ENCODE peak calls at places on chromosomes 4 and X, in five cellular contexts. Q is heart right ventricle, S is ovary, F is breast epithelium, I is mucosa of descending colon. C is an unnamed sample. For H3K4me1, the result is how much of the 10 kb centered on the place peaks cover.

GRCh38 chrX:64805683-64806082 is 170.6 kb downstream of the ZC4H2 start:
- DNase-seq in Q (no peak), S (no peak), F (no peak), I (no peak), C (no peak)

GRCh38 chr4:2049811-2050210 is 9.3 kb upstream of the NAT8L start:
- DNase-seq in Q (no peak), S (no peak), F (no peak), I (no peak), C (peak)

GRCh38 chr4:151184523-151185458 is 85.4 kb downstream of the RPS3A start:
- DNase-seq in Q (no peak), S (no peak), F (no peak), I (no peak), C (no peak)

GRCh38 chr4:25637581-25638220 is 17.9 kb upstream of the SLC34A2 start:
- DNase-seq in Q (no peak), S (no peak), F (no peak), I (no peak), C (no peak)

GRCh38 chr4:159770969-159771368 is 668.1 kb downstream of the RAPGEF2 start:
- DNase-seq in Q (no peak), S (no peak), F (no peak), I (no peak), C (no peak)

GRCh38 chr4:164937576-164938270 is 39.7 kb downstream of the TRIM61 start:
- DNase-seq in Q (no peak), S (peak), F (no peak), I (no peak), C (no peak)

GRCh38 chr4:94766856-94767255 is 9.1 kb downstream of the BMPR1B start:
- DNase-seq in Q (no peak), S (no peak), F (no peak), I (no peak), C (no peak)

GRCh38 chrX:149060921-149061320 is 444.2 kb downstream of the IDS start:
- DNase-seq in Q (no peak), S (no peak), F (no peak), I (no peak), C (no peak)

GRCh38 chr4:40305329-40306193 is 29.6 kb upstream of the CHRNA9 start:
- DNase-seq in Q (no peak), S (no peak), F (no peak), I (no peak), C (no peak)

GRCh38 chrX:40064055-40064597 is 33.6 kb downstream of the BCOR start:
- DNase-seq in Q (no peak), S (no peak), F (no peak), I (no peak), C (no peak)

GRCh38 chr4:39729557-39729956 is 31.6 kb downstream of the UBE2K start:
- DNase-seq in Q (no peak), S (no peak), F (no peak), I (no peak), C (no peak)

GRCh38 chr4:18049446-18049845 is 27.9 kb upstream of the LCORL start:
- DNase-seq in Q (no peak), S (no peak), F (no peak), I (no peak), C (no peak)

GRCh38 chrX:2483398-2483797 is 17.4 kb downstream of the DHRSX start:
- DNase-seq in Q (no peak), S (no peak), F (no peak), I (peak), C (no peak)

GRCh38 chrX:123308663-123309062 is 124.6 kb downstream of the GRIA3 start:
- DNase-seq in Q (no peak), S (no peak), F (no peak), I (no peak), C (no peak)

GRCh38 chr4:74933562-74934015 is 673 bp downstream of the PARM1 start:
- DNase-seq in Q (peak), S (no peak), F (no peak), I (peak), C (peak)

GRCh38 chrX:72634321-72634720 is 61.7 kb upstream of the HDAC8 start:
- DNase-seq in Q (no peak), S (no peak), F (no peak), I (no peak), C (no peak)

GRCh38 chr4:4426511-4427477 is 39.9 kb downstream of the NSG1 start:
- DNase-seq in Q (no peak), S (no peak), F (peak), I (no peak), C (peak)
- TF ChIP-seq CTCF in Q (no peak), S (peak), F (no peak), I (no peak), C (no peak)

GRCh38 chr4:10102981-10103330 is 13.6 kb downstream of the WDR1 start:
- DNase-seq in Q (no peak), S (no peak), F (no peak), I (no peak), C (no peak)

GRCh38 chr4:10105920-10106319 is 10.7 kb downstream of the WDR1 start:
- DNase-seq in Q (no peak), S (no peak), F (no peak), I (peak), C (no peak)

GRCh38 chr4:10104991-10105276 is 11.7 kb downstream of the WDR1 start:
- DNase-seq in Q (no peak), S (no peak), F (no peak), I (no peak), C (no peak)

GRCh38 chr4:10105421-10105820 is 11.2 kb downstream of the WDR1 start:
- DNase-seq in Q (no peak), S (no peak), F (no peak), I (no peak), C (no peak)

DNA sequence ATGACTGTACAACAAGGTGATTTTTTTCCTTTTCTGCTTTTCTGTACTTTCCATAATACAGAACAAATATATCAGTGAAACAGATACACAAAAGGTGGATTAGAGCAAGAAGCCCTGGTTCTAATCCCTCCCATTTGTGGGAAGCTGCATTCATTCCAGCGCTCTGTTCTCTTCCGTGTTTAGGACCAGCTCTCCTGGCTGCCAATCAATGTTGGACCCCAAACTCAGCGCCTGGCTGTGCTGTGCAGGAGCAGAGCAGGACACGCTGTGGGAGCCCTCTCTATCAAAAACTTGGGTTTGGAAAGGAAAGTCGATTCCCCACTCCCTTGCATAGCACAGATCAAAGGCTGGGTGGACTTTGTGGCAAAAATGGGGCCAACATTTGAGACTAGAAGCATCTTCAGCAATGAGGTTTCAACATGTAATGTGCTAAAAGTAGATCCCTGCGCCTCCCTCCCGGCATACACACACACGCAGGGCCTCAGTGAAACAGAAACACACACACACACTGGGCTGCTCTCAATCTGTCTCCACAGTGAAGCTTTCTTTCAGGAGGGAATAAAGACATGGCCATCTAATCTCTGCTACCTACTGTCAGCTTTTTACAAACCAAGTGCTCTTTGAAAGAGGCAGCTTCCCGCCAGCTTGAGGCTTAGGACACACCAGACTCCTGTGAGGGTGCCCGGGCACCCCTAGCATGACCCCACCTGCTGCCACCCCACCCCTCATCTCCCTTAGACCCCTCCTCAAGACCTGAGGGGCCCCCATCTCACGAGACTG is 12.2 kb downstream of the WDR1 start:
- DNase-seq in Q (no peak), S (no peak), F (no peak), I (peak), C (no peak)
- H3K4me1 ChIP-seq in Q (half or more), S (under half), F (under half), I (half or more), C (under half)

GRCh38 chr4:24104173-24104572 is 214.3 kb upstream of the PPARGC1A start:
- DNase-seq in Q (peak), S (peak), F (no peak), I (no peak), C (no peak)

GRCh38 chr4:24103434-24104168 is 213.8 kb upstream of the PPARGC1A start:
- DNase-seq in Q (no peak), S (peak), F (no peak), I (no peak), C (no peak)

GRCh38 chr4:24102621-24103020 is 212.8 kb upstream of the PPARGC1A start:
- DNase-seq in Q (no peak), S (no peak), F (no peak), I (no peak), C (no peak)

DNA sequence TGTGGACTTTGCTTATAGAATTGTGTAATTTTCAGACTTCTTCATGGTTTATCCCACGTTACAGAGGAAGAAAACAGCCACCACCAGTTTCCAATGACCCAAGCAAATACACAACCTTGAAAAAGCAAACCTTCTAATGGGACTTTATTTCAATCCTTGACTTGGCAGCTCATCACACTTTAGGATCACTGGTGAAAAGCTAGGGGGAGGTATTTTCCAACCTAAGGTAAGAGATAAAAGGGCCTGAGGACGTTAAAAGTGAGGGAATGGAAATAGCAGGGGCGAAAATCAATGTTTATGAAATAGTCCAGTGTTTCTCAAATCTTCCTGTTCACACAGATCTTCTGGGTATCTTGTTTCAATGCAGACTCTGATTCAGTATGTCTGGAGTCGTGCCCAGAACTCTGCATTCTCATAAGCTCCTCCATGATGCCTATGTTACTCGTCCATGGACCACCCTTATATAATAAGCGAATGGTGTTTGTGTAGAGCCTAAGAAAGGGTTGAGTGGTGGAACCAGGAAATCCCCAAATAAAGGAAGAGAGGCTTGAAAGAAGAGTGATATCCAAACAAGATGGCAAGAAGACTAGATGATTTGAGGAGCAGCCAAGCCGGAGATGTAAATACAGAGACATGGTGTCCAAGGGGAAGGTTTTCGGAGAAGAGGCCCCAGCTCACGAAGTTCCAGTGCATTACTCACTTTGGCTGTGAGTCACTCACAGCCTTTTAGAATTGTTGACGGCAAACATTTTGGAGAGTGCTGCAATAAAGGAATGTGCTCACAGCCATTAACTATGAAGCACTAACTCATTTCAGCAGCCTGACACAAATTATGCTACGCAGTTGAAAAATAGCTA is 215.6 kb upstream of the PPARGC1A start:
- DNase-seq in Q (no peak), S (no peak), F (no peak), I (no peak), C (no peak)
- H3K4me3 ChIP-seq in Q (no peak), S (no peak), F (no peak), I (no peak), C (no peak)

DNA sequence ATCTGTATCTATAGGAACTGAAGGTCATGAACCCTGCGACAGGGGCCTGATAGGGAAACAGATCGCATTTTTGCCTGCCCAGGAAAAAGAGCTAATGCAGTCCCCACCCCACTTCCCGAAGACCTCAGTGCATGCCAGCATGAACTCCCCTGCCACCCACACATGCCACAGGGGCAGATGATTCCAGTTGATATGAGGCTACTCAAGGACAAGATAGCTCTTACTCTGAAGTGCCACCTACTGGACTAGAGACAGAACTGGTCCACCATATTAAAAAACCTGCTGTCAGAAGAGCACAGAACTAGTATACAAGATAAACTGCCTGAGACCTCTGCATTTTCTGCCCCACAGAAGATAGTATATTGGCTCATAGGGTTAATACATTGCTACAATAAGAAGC is 68.0 kb downstream of the YIPF7 start:
- DNase-seq in Q (no peak), S (no peak), F (no peak), I (no peak), C (no peak)
- TF ChIP-seq CTCF in Q (no peak), S (no peak), F (no peak), I (no peak), C (no peak)

GRCh38 chr4:7058792-7059191 is 9.1 kb downstream of the GRPEL1 start:
- DNase-seq in Q (no peak), S (no peak), F (no peak), I (no peak), C (no peak)
- H3K4me1 ChIP-seq in Q (under half), S (under half), F (under half), I (under half), C (under half)

DNA sequence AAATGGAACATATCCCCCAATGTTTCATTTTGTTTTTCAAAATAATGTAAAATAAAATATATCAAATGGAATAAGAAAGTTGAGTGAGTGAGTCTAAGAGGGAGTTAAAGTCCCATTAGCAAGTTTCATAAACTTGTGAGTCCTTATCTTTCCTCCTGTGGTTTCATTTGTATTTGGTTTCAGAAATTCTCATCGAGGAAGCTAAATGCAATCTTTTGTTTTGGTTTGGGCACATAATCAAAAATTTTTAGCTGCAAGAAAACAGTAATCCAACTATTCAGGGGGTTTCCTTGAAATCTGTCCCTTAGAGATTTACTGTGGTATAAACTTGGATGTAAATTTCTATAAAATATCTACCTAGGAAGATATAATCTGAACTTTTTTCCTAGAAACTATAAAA is 124.2 kb downstream of the CAMK2D start:
- DNase-seq in Q (no peak), S (no peak), F (no peak), I (no peak), C (no peak)
- H3K4me3 ChIP-seq in Q (no peak), S (no peak), F (no peak), I (no peak), C (no peak)

DNA sequence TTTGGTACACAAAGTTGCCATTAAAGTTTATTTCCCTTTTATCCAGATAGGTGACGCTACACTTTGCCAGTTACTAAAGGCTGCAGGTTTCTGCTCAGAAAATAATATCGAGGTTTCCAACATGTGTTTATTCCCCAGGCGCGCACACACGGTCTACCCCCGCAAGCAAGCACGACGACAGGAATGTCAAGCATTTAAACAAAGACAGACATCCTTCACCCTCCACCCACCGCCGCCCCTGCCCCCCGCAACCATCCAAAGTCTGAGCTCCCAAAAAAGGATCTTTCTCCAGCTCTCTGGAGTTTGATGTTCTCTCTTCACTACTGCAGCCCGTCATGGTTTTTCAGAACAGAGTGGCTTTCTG is 1.3 kb upstream of the PCDH7 start:
- DNase-seq in Q (no peak), S (no peak), F (no peak), I (no peak), C (no peak)
- TF ChIP-seq CTCF in Q (no peak), S (no peak), F (no peak), I (no peak), C (no peak)

DNA sequence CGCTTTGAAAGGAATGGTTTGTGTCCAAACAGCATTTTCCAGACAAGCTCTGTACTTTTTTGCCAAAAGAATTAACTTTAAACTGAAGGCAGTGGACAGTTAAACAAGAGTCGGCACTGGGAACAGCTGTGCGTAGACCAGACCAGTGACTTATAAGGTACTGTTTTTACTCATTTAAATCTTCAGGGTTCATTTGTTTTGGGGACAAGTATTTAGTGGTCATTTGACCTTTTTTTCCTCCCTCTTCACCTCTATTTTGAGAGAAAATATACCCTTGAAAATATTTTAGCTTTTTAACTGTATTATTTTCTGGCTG is 303.8 kb downstream of the ARHGAP24 start:
- DNase-seq in Q (no peak), S (no peak), F (no peak), I (no peak), C (no peak)
- H3K4me1 ChIP-seq in Q (under half), S (under half), F (under half), I (under half), C (under half)

GRCh38 chr4:89054627-89055026 is 2.4 kb downstream of the FAM13A start:
- DNase-seq in Q (no peak), S (no peak), F (no peak), I (no peak), C (no peak)
- H3K4me3 ChIP-seq in Q (no peak), S (no peak), F (no peak), I (no peak), C (no peak)

DNA sequence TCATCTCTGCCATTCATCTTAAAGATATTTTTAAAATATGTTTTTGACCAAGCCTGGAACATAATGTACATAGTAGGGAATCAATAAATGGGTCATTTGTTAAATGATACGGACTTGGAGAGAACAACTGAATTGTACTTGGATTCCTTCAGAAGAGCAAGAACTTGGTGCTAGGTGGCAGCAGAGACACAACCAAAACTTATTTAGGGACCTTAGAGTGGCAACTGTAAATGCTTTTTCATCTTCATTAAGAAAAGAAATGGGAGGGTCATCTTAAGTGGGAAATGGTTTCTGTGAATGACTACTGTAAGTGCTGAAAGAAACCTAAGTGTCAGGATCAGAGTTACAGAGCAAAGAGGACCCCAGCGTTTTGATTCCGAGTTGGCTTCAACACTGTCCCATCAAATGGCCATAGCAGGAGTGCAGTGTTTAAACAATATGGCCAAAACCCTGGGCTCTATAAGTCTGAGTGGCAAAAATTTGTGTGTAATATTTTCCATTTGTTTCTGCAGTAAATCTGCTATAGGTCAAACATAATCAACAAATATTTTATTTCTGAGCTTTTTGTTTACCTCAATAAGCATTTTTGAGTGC is 213.6 kb downstream of the PALLD start:
- DNase-seq in Q (no peak), S (no peak), F (no peak), I (no peak), C (no peak)
- TF ChIP-seq CTCF in Q (peak), S (peak), F (peak), I (no peak), C (no peak)